ENCODE peak calls at places on chromosome 5, in eight cellular contexts. S, E, V, N, C, I, K and U are unnamed samples.

GRCh38 chr5:174608631-174609097 is 115.7 kb upstream of the MSX2 start:
- DNase-seq in S (no peak), E (no peak), V (no peak), N (no peak), C (no peak), I (no peak), K (no peak), U (peak; percentile 29)

GRCh38 chr5:130164966-130165365 is 260.7 kb downstream of the CHSY3 start:
- DNase-seq in S (no peak), E (peak; percentile 20), V (no peak), N (peak; percentile 85), C (no peak), I (peak; percentile 10), K (no peak), U (no peak)

GRCh38 chr5:132837868-132838267 is 7.4 kb upstream of the SHROOM1 start:
- DNase-seq in S (no peak), E (no peak), V (no peak), N (no peak), C (no peak), I (no peak), K (no peak), U (no peak)

GRCh38 chr5:112338681-112339337 is 80.3 kb downstream of the EPB41L4A start:
- DNase-seq in S (no peak), E (peak; percentile 56), V (no peak), N (peak; percentile 85), C (no peak), I (peak; percentile 51), K (no peak), U (no peak)

GRCh38 chr5:126745259-126745992 is 31.5 kb upstream of the LMNB1 start:
- DNase-seq in S (no peak), E (peak; percentile 14), V (no peak), N (no peak), C (no peak), I (no peak), K (no peak), U (no peak)

GRCh38 chr5:180324633-180324955 is 28.5 kb downstream of the GFPT2 start:
- DNase-seq in S (no peak), E (no peak), V (no peak), N (no peak), C (no peak), I (no peak), K (no peak), U (no peak)

GRCh38 chr5:423233-423565 is 19.8 kb upstream of the EXOC3 start:
- DNase-seq in S (no peak), E (no peak), V (no peak), N (no peak), C (no peak), I (no peak), K (no peak), U (no peak)

GRCh38 chr5:103821361-103821760 is 258.8 kb upstream of the NUDT12 start:
- DNase-seq in S (no peak), E (no peak), V (no peak), N (no peak), C (no peak), I (no peak), K (no peak), U (no peak)

GRCh38 chr5:53877243-53877642 is 316.8 kb downstream of the NDUFS4 start:
- DNase-seq in S (no peak), E (peak; percentile 45), V (no peak), N (peak; percentile 49), C (no peak), I (no peak), K (no peak), U (peak; percentile 14)

GRCh38 chr5:132470596-132470995 is 20.0 kb downstream of the IRF1 start:
- DNase-seq in S (no peak), E (no peak), V (no peak), N (no peak), C (no peak), I (no peak), K (no peak), U (no peak)

GRCh38 chr5:176817864-176818377 is 7.6 kb downstream of the UNC5A start:
- DNase-seq in S (peak; percentile 84), E (no peak), V (no peak), N (peak; percentile 14), C (no peak), I (peak; percentile 62), K (no peak), U (peak; percentile 64)

GRCh38 chr5:141669519-141669918 is 12.5 kb downstream of the ARAP3 start:
- DNase-seq in S (no peak), E (no peak), V (no peak), N (no peak), C (no peak), I (no peak), K (no peak), U (no peak)

GRCh38 chr5:127705120-127705892 is 2.1 kb downstream of the CCDC192 start:
- DNase-seq in S (no peak), E (peak; percentile 62), V (no peak), N (peak; percentile 90), C (no peak), I (peak; percentile 64), K (no peak), U (no peak)

GRCh38 chr5:170623576-170624181 is 119.9 kb downstream of the KCNIP1 start:
- DNase-seq in S (peak; percentile 78), E (peak; percentile 37), V (no peak), N (peak; percentile 70), C (no peak), I (peak; percentile 78), K (no peak), U (no peak)

GRCh38 chr5:65539827-65540226 is 23.1 kb downstream of the CENPK start:
- DNase-seq in S (no peak), E (peak; percentile 49), V (no peak), N (peak; percentile 10), C (no peak), I (peak; percentile 6), K (no peak), U (no peak)

GRCh38 chr5:97575322-97575721 is 392.3 kb upstream of the RIOK2 start:
- DNase-seq in S (no peak), E (no peak), V (no peak), N (no peak), C (no peak), I (no peak), K (no peak), U (no peak)

GRCh38 chr5:142872795-142873194 is 102.6 kb downstream of the ARHGAP26 start:
- DNase-seq in S (no peak), E (peak; percentile 95), V (no peak), N (peak; percentile 70), C (no peak), I (peak; percentile 57), K (no peak), U (no peak)

GRCh38 chr5:98940586-98940985 is 11.8 kb upstream of the CHD1 start:
- DNase-seq in S (no peak), E (no peak), V (no peak), N (peak; percentile 57), C (no peak), I (no peak), K (no peak), U (no peak)

GRCh38 chr5:35252963-35253362 is 22.7 kb upstream of the PRLR start:
- DNase-seq in S (no peak), E (no peak), V (no peak), N (no peak), C (no peak), I (no peak), K (no peak), U (no peak)

GRCh38 chr5:131939690-131940345 is 5.6 kb downstream of the MEIKIN start:
- DNase-seq in S (no peak), E (no peak), V (no peak), N (no peak), C (no peak), I (no peak), K (no peak), U (no peak)

GRCh38 chr5:89346573-89346972 is 463.6 kb upstream of the MEF2C start:
- DNase-seq in S (no peak), E (no peak), V (no peak), N (peak; percentile 24), C (no peak), I (no peak), K (no peak), U (no peak)

GRCh38 chr5:89556215-89557009 is 673.4 kb upstream of the MEF2C start:
- DNase-seq in S (no peak), E (peak; percentile 96), V (no peak), N (peak; percentile 74), C (no peak), I (peak; percentile 33), K (no peak), U (no peak)

GRCh38 chr5:167877319-167877718 is 414.1 kb upstream of the WWC1 start:
- DNase-seq in S (no peak), E (no peak), V (no peak), N (no peak), C (no peak), I (no peak), K (no peak), U (no peak)

GRCh38 chr5:144101616-144102015 is 68.8 kb downstream of the YIPF5 start:
- DNase-seq in S (no peak), E (peak; percentile 23), V (no peak), N (no peak), C (no peak), I (no peak), K (no peak), U (no peak)

GRCh38 chr5:4640793-4641192 is 499.3 kb upstream of the ADAMTS16 start:
- DNase-seq in S (no peak), E (peak; percentile 5), V (no peak), N (peak; percentile 3), C (no peak), I (no peak), K (no peak), U (no peak)

GRCh38 chr5:107228237-107228636 is 442.5 kb downstream of the EFNA5 start:
- DNase-seq in S (no peak), E (no peak), V (no peak), N (no peak), C (no peak), I (no peak), K (no peak), U (no peak)

GRCh38 chr5:132420706-132421272 is 51.3 kb downstream of the SLC22A5 start:
- DNase-seq in S (no peak), E (no peak), V (no peak), N (no peak), C (no peak), I (no peak), K (peak; percentile 78), U (no peak)